ENCODE peak calls at places on chromosomes 11 and 22, in four cellular contexts. D is GM12865, G is GM12878, A is thoracic aorta. R is an unnamed sample.

GRCh38 chr11:3200388-3201111 is 18.1 kb downstream of the MRGPRG start:
- DNase-seq in D (no peak), G (no peak), A (no peak), R (no peak)

GRCh38 chr11:2193099-2193886 is 21.7 kb upstream of the TH start:
- DNase-seq in G (no peak), A (no peak), D (no peak), R (no peak)

GRCh38 chr11:67292671-67293070 is 3.6 kb downstream of the ANKRD13D start:
- DNase-seq in A (no peak), D (no peak), G (no peak), R (no peak)

GRCh38 chr11:31757245-31757835 is 53.8 kb downstream of the PAX6 start:
- DNase-seq in A (no peak), D (no peak), G (no peak), R (no peak)

GRCh38 chr11:61712301-61712700 is 32.1 kb downstream of the DAGLA start:
- DNase-seq in A (no peak), G (no peak), D (no peak), R (no peak)

GRCh38 chr11:64384039-64384737 is 25.2 kb downstream of the RPS6KA4 start:
- DNase-seq in D (no peak), G (no peak), A (no peak), R (no peak)

GRCh38 chr11:60378359-60378758 is at the start of gene MS4A7:
- DNase-seq in A (no peak), G (peak), D (peak), R (no peak)

GRCh38 chr11:64801591-64802369 is 1.2 kb downstream of the MAP4K2 start:
- DNase-seq in G (no peak), A (no peak), D (no peak), R (no peak)

GRCh38 chr11:47391077-47391583 is 12.8 kb upstream of the SPI1 start:
- DNase-seq in G (no peak), D (peak), A (no peak), R (no peak)

GRCh38 chr11:71298016-71298550 is 45.7 kb upstream of the SHANK2 start:
- DNase-seq in A (no peak), D (no peak), G (no peak), R (no peak)

GRCh38 chr22:19407649-19408606 is 23.6 kb downstream of the HIRA start:
- DNase-seq in D (no peak), A (no peak), G (no peak), R (no peak)

GRCh38 chr11:71432761-71433647 is 15.2 kb downstream of the DHCR7 start:
- DNase-seq in D (no peak), G (no peak), A (no peak), R (no peak)

GRCh38 chr11:104926771-104927470 is 28.7 kb upstream of the CASP12 start:
- DNase-seq in D (no peak), A (no peak), G (no peak), R (no peak)

GRCh38 chr11:47948137-47948536 is 32.2 kb upstream of the PTPRJ start:
- DNase-seq in A (no peak), D (no peak), G (no peak), R (no peak)

GRCh38 chr11:36777302-36777701 is 179.3 kb upstream of the RAG2 start:
- DNase-seq in A (no peak), D (no peak), G (no peak), R (no peak)

GRCh38 chr22:39439170-39439569 is 17.6 kb upstream of the MGAT3 start:
- DNase-seq in A (no peak), G (no peak), D (no peak), R (no peak)

GRCh38 chr11:1934326-1935155 is 12.6 kb upstream of the MRPL23 start:
- DNase-seq in A (no peak), D (no peak), G (no peak), R (no peak)

GRCh38 chr11:85299247-85299646 is 327.9 kb downstream of the DLG2 start:
- DNase-seq in D (no peak), A (no peak), G (no peak), R (no peak)

GRCh38 chr22:21761086-21761485 is 25.5 kb upstream of the YPEL1 start:
- DNase-seq in A (no peak), G (no peak), D (peak), R (no peak)

GRCh38 chr22:45934659-45935341 is 42.2 kb downstream of the WNT7B start:
- DNase-seq in G (no peak), A (peak), D (no peak), R (no peak)

GRCh38 chr11:1932681-1933080 is 13.2 kb downstream of the TNNT3 start:
- DNase-seq in A (no peak), G (no peak), D (no peak), R (no peak)

GRCh38 chr22:42928969-42929837 is 72.1 kb upstream of the ARFGAP3 start:
- DNase-seq in A (no peak), D (peak), G (peak), R (no peak)

GRCh38 chr22:36197601-36198146 is 3.9 kb downstream of the APOL4 start:
- DNase-seq in D (peak), G (no peak), A (no peak), R (no peak)

GRCh38 chr11:115503083-115503885 is 931 bp downstream of the CADM1 start:
- DNase-seq in D (peak), G (no peak), A (no peak), R (no peak)

R was measured in brain pericyte.